ENCODE peak calls at places on chromosome 21, in nine cellular contexts. O is HEK293T, Q is M059J, K is coronary artery, P is PC-3, C is erythroblast, Y is left ventricle myocardium superior, F is T-cell, I is KBM-7. J is an unnamed sample.
A peak's percentile ranks its signal among the peaks of the same experiment; 100 is the strongest.

GRCh38 chr21:27110956-27111355 is 144.1 kb upstream of the ADAMTS5 start:
- DNase-seq in O (no peak), Q (peak; percentile 44), K (no peak), P (no peak), C (no peak), Y (no peak), F (no peak), I (no peak), J (no peak)

GRCh38 chr21:29025328-29025713 is 853 bp downstream of the USP16 start:
- DNase-seq in O (no peak), Q (peak; percentile 57), K (no peak), P (peak; percentile 39), C (no peak), Y (no peak), F (no peak), I (no peak), J (no peak)

GRCh38 chr21:31612889-31613785 is 46.4 kb upstream of the SOD1 start:
- DNase-seq in O (no peak), Q (peak; percentile 18), K (no peak), P (peak; percentile 29), C (no peak), Y (no peak), F (no peak), I (peak; percentile 18), J (no peak)

GRCh38 chr21:38379171-38379570 is 119.1 kb downstream of the ERG start:
- DNase-seq in O (no peak), Q (peak; percentile 32), K (no peak), P (no peak), C (no peak), Y (no peak), F (no peak), I (no peak), J (no peak)

GRCh38 chr21:42731264-42732032 is 78.0 kb downstream of the PDE9A start:
- DNase-seq in O (no peak), Q (peak; percentile 41), K (peak; percentile 47), P (peak; percentile 99), C (no peak), Y (no peak), F (no peak), I (no peak), J (no peak)

GRCh38 chr21:46221664-46222435 is 6.7 kb downstream of the LSS start:
- DNase-seq in O (no peak), Q (no peak), K (no peak), P (no peak), C (no peak), Y (peak; percentile 71), F (no peak), I (no peak), J (no peak)

GRCh38 chr21:43994646-43995045 is 17.5 kb upstream of the TRAPPC10 start:
- DNase-seq in O (no peak), Q (no peak), K (no peak), P (no peak), C (no peak), Y (no peak), F (no peak), I (no peak), J (no peak)

GRCh38 chr21:33039542-33039941 is 13.8 kb downstream of the OLIG2 start:
- DNase-seq in O (no peak), Q (no peak), K (no peak), P (no peak), C (no peak), Y (no peak), F (no peak), I (peak; percentile 20), J (no peak)